ENCODE peak calls at places on chromosomes 1 and 21, in six cellular contexts. F is body of pancreas, W is uterus, K is mesendoderm, Y is HCT116, C is lung. J is an unnamed sample. For H3K4me1 and H3K27me3, the result is how much of the 10 kb centered on the place peaks cover.

GRCh38 chr1:88658419-88658818 is 25.7 kb upstream of the PKN2 start:
- DNase-seq in C (no peak), W (no peak), K (no peak), Y (no peak), F (no peak), J (no peak)

GRCh38 chr1:113783254-113784103 is 24.2 kb upstream of the PHTF1 start:
- DNase-seq in Y (no peak), W (no peak), F (peak), C (peak), K (peak), J (no peak)

GRCh38 chr1:22184892-22185612 is 42.2 kb upstream of the WNT4 start:
- DNase-seq in C (peak), F (peak), Y (no peak), K (peak), W (no peak), J (peak)

GRCh38 chr1:22364764-22365163 is 86.9 kb upstream of the ZBTB40 start:
- DNase-seq in K (peak), F (no peak), Y (no peak), C (no peak), W (no peak), J (no peak)

GRCh38 chr1:16215882-16216753 is 3.7 kb upstream of the ARHGEF19 start:
- DNase-seq in K (peak), C (peak), Y (peak), F (peak), W (peak), J (peak)

GRCh38 chr1:227896710-227897655 is 50.7 kb downstream of the WNT9A start:
- DNase-seq in F (peak), W (peak), K (no peak), C (no peak), Y (no peak), J (no peak)

GRCh38 chr1:213892471-213892870 is 95.3 kb upstream of the PROX1 start:
- DNase-seq in W (no peak), F (no peak), C (no peak), Y (no peak), K (no peak), J (no peak)

GRCh38 chr1:150650193-150650592 is 20.8 kb upstream of the ENSA start:
- DNase-seq in Y (no peak), K (no peak), F (peak), C (no peak), W (no peak), J (no peak)

GRCh38 chr21:43917515-43918384 is 52.7 kb downstream of the AGPAT3 start:
- DNase-seq in F (no peak), Y (peak), C (no peak), K (no peak), W (no peak), J (no peak)

GRCh38 chr1:9537863-9538668 is 1.2 kb upstream of the SLC25A33 start:
- DNase-seq in W (no peak), C (no peak), Y (no peak), K (no peak), F (peak), J (no peak)

GRCh38 chr1:182332256-182332655 is 59.3 kb downstream of the GLUL start:
- DNase-seq in C (no peak), K (no peak), F (no peak), Y (no peak), W (no peak), J (no peak)

GRCh38 chr1:173294853-173295252 is 87.7 kb upstream of the TNFSF4 start:
- DNase-seq in Y (no peak), K (no peak), C (no peak), F (no peak), W (no peak), J (no peak)

GRCh38 chr1:27568247-27569087 is 35.5 kb downstream of the AHDC1 start:
- DNase-seq in W (peak), Y (peak), F (peak), C (peak), K (peak), J (no peak)
- H3K4me3 ChIP-seq in W (peak), Y (peak), F (no peak), C (no peak), K (no peak), J (no peak)

GRCh38 chr1:204265665-204266064 is 51.9 kb upstream of the GOLT1A start:
- DNase-seq in W (no peak), F (no peak), K (no peak), C (no peak), Y (no peak), J (no peak)
- H3K4me1 ChIP-seq in W (under half), F (under half), K (under half), C (under half), Y (under half), J (under half)

GRCh38 chr1:5837976-5838653 is 154.1 kb downstream of the NPHP4 start:
- DNase-seq in C (no peak), K (no peak), Y (no peak), F (no peak), W (no peak), J (no peak)
- H3K27me3 ChIP-seq in C (under half), K (under half), Y (under half), F (under half), W (under half), J (under half)

GRCh38 chr1:26162220-26162703 is 3.4 kb downstream of the FAM110D start:
- DNase-seq in W (no peak), Y (no peak), F (no peak), K (no peak), C (no peak), J (no peak)

GRCh38 chr1:26158271-26159112 is at the start of gene FAM110D:
- DNase-seq in F (no peak), C (no peak), W (peak), Y (no peak), K (peak), J (no peak)

GRCh38 chr1:26159113-26160039 is 497 bp downstream of the FAM110D start:
- DNase-seq in K (no peak), C (no peak), F (no peak), Y (no peak), W (no peak), J (no peak)

GRCh38 chr1:26161408-26162219 is 2.7 kb downstream of the FAM110D start:
- DNase-seq in W (no peak), C (peak), F (peak), K (peak), Y (no peak), J (no peak)

DNA sequence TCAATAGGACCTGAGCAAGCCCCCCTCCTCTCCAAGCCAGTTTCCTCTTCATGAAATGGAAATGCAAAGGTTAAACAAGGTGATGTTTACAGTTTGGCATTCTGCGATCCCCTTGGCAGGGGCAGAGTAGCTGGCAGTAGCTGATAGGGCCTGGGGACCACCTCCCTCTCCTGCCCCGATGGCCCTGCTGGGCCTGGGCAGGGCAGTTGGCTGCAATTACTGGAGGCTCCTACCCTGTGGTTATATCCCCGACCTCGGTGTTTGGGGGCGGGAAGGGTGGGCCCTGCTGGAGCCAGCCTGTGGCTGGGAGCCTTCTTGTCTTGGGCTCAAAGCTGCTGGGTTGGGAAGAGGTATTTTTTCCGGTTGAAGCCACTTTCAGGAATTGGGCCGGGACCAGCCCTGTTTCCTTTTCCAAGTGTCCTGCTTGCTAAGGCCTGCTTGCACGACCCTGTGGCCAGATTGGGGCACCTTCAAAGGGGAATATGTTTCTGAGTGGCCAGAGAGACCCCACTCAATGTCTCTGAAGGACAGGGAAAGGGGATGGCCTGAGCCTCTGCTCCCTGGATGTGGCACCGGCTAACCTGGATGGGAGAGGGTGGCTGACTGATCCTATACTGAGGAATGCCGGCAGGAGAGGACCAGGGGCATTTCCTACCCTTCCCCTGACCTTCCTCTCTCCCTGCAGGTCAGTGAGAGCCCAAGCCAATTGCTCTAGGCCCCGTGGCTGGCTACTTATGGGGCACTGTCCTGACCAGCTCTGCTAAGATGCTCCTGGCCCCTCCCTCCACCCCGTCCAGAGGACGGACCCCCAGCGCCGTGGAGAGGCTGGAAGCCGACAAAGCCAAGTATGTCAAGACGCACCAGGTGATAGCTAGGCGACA is 1.9 kb downstream of the FAM110D start:
- DNase-seq in C (no peak), Y (no peak), W (no peak), F (no peak), K (no peak), J (no peak)
- H3K4me3 ChIP-seq in C (peak), Y (no peak), W (peak), F (no peak), K (no peak), J (no peak)

GRCh38 chr1:156102634-156103511 is 11.6 kb upstream of the LMNA start:
- DNase-seq in C (no peak), W (no peak), Y (no peak), F (no peak), K (no peak), J (no peak)

GRCh38 chr1:156099282-156099681 is 15.2 kb upstream of the LMNA start:
- DNase-seq in K (no peak), F (no peak), C (no peak), W (no peak), Y (no peak), J (no peak)

GRCh38 chr1:156098782-156099181 is 15.7 kb upstream of the LMNA start:
- DNase-seq in F (no peak), C (no peak), W (no peak), K (no peak), Y (no peak), J (no peak)

GRCh38 chr1:156101880-156102279 is 12.6 kb upstream of the LMNA start:
- DNase-seq in Y (no peak), C (no peak), K (no peak), W (no peak), F (no peak), J (no peak)

DNA sequence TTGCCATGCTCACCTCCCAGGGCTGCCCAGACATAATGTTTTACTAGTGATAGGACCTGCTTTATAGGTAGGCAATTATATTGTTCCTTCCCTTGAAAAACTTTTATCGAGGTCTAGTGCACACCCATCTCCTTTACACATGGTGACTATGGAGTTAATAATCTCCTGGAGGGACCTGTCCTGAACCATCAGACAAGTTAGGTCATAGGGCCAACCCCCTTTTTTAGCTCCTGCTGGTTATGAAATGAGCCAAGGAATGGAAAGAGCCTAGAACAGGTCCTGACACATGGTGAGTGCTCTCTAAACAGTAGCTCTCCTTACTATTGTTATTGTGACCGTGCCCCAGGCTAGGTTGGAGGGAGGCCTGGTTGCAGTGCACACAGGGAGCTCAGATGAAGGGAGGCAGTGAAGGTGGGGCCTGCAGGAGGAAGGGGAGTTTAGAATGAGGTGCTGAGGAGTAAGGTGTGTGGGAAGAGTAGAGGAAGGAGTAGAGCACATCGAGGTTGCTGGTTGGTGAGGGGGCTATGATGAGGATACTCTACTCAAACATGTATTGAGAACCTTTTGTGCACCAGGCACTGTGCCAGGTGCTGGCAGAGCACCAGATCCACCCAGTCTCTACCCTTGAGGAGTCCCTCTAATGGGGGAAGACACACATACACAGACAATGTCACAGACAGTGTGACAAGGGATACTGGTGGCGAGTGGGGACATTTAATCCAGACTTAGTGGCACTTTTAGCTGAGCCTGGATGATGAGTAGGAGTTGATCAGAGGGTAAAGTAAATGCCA is 14.1 kb upstream of the LMNA start:
- DNase-seq in W (no peak), F (no peak), Y (no peak), K (no peak), C (no peak), J (no peak)
- H3K4me1 ChIP-seq in W (under half), F (under half), Y (half or more), K (under half), C (under half), J (under half)

DNA sequence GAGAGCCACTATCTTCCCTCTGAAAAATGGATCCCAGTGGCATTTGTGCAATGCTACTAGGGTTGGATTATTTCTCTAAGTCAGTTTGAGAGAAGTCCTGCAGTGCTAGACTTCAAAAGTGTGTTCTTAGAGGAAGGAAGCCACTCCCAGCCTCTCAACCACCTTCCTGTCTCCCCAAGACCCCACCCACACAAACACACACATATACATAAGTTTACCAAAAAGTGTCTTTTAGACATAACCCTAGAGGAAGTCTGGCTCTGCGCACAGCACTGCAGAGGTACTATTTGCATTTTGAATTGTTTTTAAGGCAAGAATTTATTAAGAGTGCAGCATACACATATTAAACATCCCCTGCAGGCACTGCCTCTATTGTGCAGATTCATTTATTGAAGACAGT is 127.3 kb downstream of the HHIPL2 start:
- DNase-seq in Y (no peak), K (no peak), W (no peak), F (no peak), C (no peak), J (no peak)
- H3K27me3 ChIP-seq in Y (under half), K (under half), W (under half), F (under half), C (under half), J (under half)